ENCODE peak calls at places on chromosomes 5 and 9, in seven cellular contexts. One of them, this sample, is unnamed.

GRCh38 chr9:35905912-35906679 is at the start of gene HRCT1:
- DNase-seq in K562: no peak
- DNase-seq in mesendoderm: no peak
- DNase-seq in coronary artery: peak; percentile 94
- DNase-seq in thoracic aorta: peak; percentile 81
- DNase-seq in A549: peak; percentile 91
- DNase-seq in bronchial epithelial cell: peak; percentile 94
- DNase-seq in this sample: peak; percentile 97

GRCh38 chr9:68705636-68706578 is 867 bp downstream of the PIP5K1B start:
- DNase-seq in K562: peak; percentile 51
- DNase-seq in mesendoderm: peak; percentile 52
- DNase-seq in coronary artery: no peak
- DNase-seq in thoracic aorta: no peak
- DNase-seq in A549: no peak
- DNase-seq in bronchial epithelial cell: no peak
- DNase-seq in this sample: no peak

GRCh38 chr5:131264453-131265200 is 774 bp downstream of the CDC42SE2 start:
- DNase-seq in K562: peak; percentile 38
- DNase-seq in mesendoderm: peak; percentile 75
- DNase-seq in coronary artery: peak; percentile 74
- DNase-seq in thoracic aorta: no peak
- DNase-seq in A549: peak; percentile 47
- DNase-seq in bronchial epithelial cell: peak; percentile 36
- DNase-seq in this sample: peak; percentile 87

GRCh38 chr9:15282567-15282966 is 24.4 kb downstream of the TTC39B start:
- DNase-seq in K562: no peak
- DNase-seq in mesendoderm: no peak
- DNase-seq in coronary artery: no peak
- DNase-seq in thoracic aorta: no peak
- DNase-seq in A549: no peak
- DNase-seq in bronchial epithelial cell: no peak
- DNase-seq in this sample: no peak

GRCh38 chr5:123708074-123708806 is 196.3 kb downstream of the CSNK1G3 start:
- DNase-seq in K562: no peak
- DNase-seq in mesendoderm: no peak
- DNase-seq in coronary artery: no peak
- DNase-seq in thoracic aorta: no peak
- DNase-seq in A549: peak; percentile 20
- DNase-seq in bronchial epithelial cell: peak; percentile 39
- DNase-seq in this sample: no peak

GRCh38 chr9:18351216-18351615 is 122.7 kb upstream of the ADAMTSL1 start:
- DNase-seq in K562: no peak
- DNase-seq in mesendoderm: no peak
- DNase-seq in coronary artery: no peak
- DNase-seq in thoracic aorta: no peak
- DNase-seq in A549: no peak
- DNase-seq in bronchial epithelial cell: no peak
- DNase-seq in this sample: no peak

GRCh38 chr9:78921341-78921740 is 624.4 kb downstream of the PSAT1 start:
- DNase-seq in K562: no peak
- DNase-seq in mesendoderm: no peak
- DNase-seq in coronary artery: no peak
- DNase-seq in thoracic aorta: no peak
- DNase-seq in A549: peak; percentile 21
- DNase-seq in bronchial epithelial cell: no peak
- DNase-seq in this sample: no peak

GRCh38 chr5:176878906-176879662 is 20.1 kb downstream of the HK3 start:
- DNase-seq in K562: no peak
- DNase-seq in mesendoderm: no peak
- DNase-seq in coronary artery: no peak
- DNase-seq in thoracic aorta: no peak
- DNase-seq in A549: no peak
- DNase-seq in bronchial epithelial cell: no peak
- DNase-seq in this sample: no peak

GRCh38 chr5:159448-160172 is 31.7 kb upstream of the LRRC14B start:
- DNase-seq in K562: no peak
- DNase-seq in mesendoderm: no peak
- DNase-seq in coronary artery: peak; percentile 29
- DNase-seq in thoracic aorta: no peak
- DNase-seq in A549: no peak
- DNase-seq in bronchial epithelial cell: no peak
- DNase-seq in this sample: peak; percentile 64

GRCh38 chr5:160260881-160261815 is 31.8 kb downstream of the FABP6 start:
- DNase-seq in K562: peak; percentile 97
- DNase-seq in mesendoderm: peak; percentile 76
- DNase-seq in coronary artery: no peak
- DNase-seq in thoracic aorta: no peak
- DNase-seq in A549: peak; percentile 34
- DNase-seq in bronchial epithelial cell: peak; percentile 72
- DNase-seq in this sample: no peak
- H3K4me3 ChIP-seq in K562: no peak overlapping the region
- H3K4me3 ChIP-seq in mesendoderm: no peak overlapping the region
- H3K4me3 ChIP-seq in coronary artery: no peak overlapping the region
- H3K4me3 ChIP-seq in thoracic aorta: no peak overlapping the region
- H3K4me3 ChIP-seq in A549: no peak overlapping the region
- H3K4me3 ChIP-seq in bronchial epithelial cell: no peak overlapping the region
- H3K4me3 ChIP-seq in this sample: no peak overlapping the region

GRCh38 chr5:142192799-142193428 is 84.3 kb downstream of the NDFIP1 start:
- DNase-seq in K562: no peak
- DNase-seq in mesendoderm: no peak
- DNase-seq in coronary artery: peak; percentile 94
- DNase-seq in thoracic aorta: peak; percentile 56
- DNase-seq in A549: no peak
- DNase-seq in bronchial epithelial cell: no peak
- DNase-seq in this sample: no peak
- H3K4me3 ChIP-seq in K562: no peak overlapping the region
- H3K4me3 ChIP-seq in mesendoderm: no peak overlapping the region
- H3K4me3 ChIP-seq in coronary artery: peak overlapping the region; percentile 52
- H3K4me3 ChIP-seq in thoracic aorta: peak overlapping the region; percentile 42
- H3K4me3 ChIP-seq in A549: no peak overlapping the region
- H3K4me3 ChIP-seq in bronchial epithelial cell: no peak overlapping the region
- H3K4me3 ChIP-seq in this sample: no peak overlapping the region

DNA sequence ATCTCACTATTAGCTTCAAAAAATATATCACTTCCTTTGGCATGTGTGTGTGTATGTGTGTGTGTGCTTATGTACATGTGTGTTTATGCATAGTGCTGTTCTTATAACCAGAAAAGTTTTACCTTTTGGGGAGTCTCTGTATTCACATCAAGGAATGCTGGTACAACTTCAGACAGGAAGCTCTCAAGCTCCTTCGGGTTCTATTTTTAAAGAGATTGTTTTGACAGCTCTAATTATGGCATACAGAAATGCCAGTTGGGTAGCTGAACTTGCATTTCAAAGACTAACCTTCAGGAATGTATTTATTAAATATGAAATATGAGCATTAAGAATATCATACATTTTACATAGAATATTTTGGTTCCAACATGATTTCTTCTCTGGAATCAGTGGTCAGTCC is 163.1 kb downstream of the DTWD2 start:
- DNase-seq in K562: no peak
- DNase-seq in mesendoderm: no peak
- DNase-seq in coronary artery: no peak
- DNase-seq in thoracic aorta: no peak
- DNase-seq in A549: no peak
- DNase-seq in bronchial epithelial cell: no peak
- DNase-seq in this sample: no peak
- H3K4me3 ChIP-seq in K562: no peak overlapping the region
- H3K4me3 ChIP-seq in mesendoderm: no peak overlapping the region
- H3K4me3 ChIP-seq in coronary artery: no peak overlapping the region
- H3K4me3 ChIP-seq in thoracic aorta: no peak overlapping the region
- H3K4me3 ChIP-seq in A549: no peak overlapping the region
- H3K4me3 ChIP-seq in bronchial epithelial cell: no peak overlapping the region
- H3K4me3 ChIP-seq in this sample: no peak overlapping the region

DNA sequence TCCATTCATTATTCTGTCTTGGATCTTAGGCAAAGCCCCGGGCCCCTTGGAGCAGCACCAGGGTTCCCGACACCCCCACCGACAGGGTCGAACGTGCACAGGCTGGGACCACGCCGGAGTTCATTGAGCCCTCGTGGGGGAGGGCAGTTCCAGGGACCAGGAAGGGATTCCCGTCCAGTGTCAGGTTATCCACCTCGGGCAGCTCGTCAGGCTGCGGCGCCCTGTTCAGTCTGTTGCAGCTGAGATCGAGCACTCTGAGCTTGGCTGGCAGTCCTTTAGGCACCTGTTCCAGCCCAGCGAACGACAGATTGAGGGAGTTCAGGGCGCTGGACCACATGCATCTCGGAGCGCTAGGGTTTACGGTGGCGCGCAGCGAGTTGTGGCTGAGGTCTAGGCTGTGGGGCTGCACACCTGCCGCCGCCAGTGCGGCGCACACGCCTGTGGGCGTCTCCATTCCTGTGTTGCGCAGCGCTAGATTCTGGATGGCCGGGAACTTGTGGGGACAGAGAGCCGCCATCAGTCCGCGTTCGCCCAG is 1.1 kb downstream of the CD14 start:
- DNase-seq in K562: no peak
- DNase-seq in mesendoderm: no peak
- DNase-seq in coronary artery: no peak
- DNase-seq in thoracic aorta: no peak
- DNase-seq in A549: no peak
- DNase-seq in bronchial epithelial cell: no peak
- DNase-seq in this sample: no peak
- H3K4me3 ChIP-seq in K562: no peak overlapping the region
- H3K4me3 ChIP-seq in mesendoderm: no peak overlapping the region
- H3K4me3 ChIP-seq in coronary artery: peak overlapping the region; percentile 74
- H3K4me3 ChIP-seq in thoracic aorta: peak overlapping the region; percentile 76
- H3K4me3 ChIP-seq in A549: no peak overlapping the region
- H3K4me3 ChIP-seq in bronchial epithelial cell: peak overlapping the region; percentile 23
- H3K4me3 ChIP-seq in this sample: peak overlapping the region; percentile 23

GRCh38 chr5:135489466-135490244 is 37.5 kb upstream of the TIFAB start:
- DNase-seq in K562: no peak
- DNase-seq in mesendoderm: no peak
- DNase-seq in coronary artery: no peak
- DNase-seq in thoracic aorta: no peak
- DNase-seq in A549: no peak
- DNase-seq in bronchial epithelial cell: no peak
- DNase-seq in this sample: no peak
- H3K4me3 ChIP-seq in K562: no peak overlapping the region
- H3K4me3 ChIP-seq in mesendoderm: no peak overlapping the region
- H3K4me3 ChIP-seq in coronary artery: peak overlapping the region; percentile 63
- H3K4me3 ChIP-seq in thoracic aorta: peak overlapping the region; percentile 78
- H3K4me3 ChIP-seq in A549: no peak overlapping the region
- H3K4me3 ChIP-seq in bronchial epithelial cell: no peak overlapping the region
- H3K4me3 ChIP-seq in this sample: no peak overlapping the region

GRCh38 chr9:107283621-107284616 is 840 bp downstream of the RAD23B start:
- DNase-seq in K562: peak; percentile 78
- DNase-seq in mesendoderm: peak; percentile 96
- DNase-seq in coronary artery: peak; percentile 83
- DNase-seq in thoracic aorta: peak; percentile 10
- DNase-seq in A549: peak; percentile 84
- DNase-seq in bronchial epithelial cell: peak; percentile 69
- DNase-seq in this sample: peak; percentile 91

GRCh38 chr9:107284636-107285035 is 1.6 kb downstream of the RAD23B start:
- DNase-seq in K562: no peak
- DNase-seq in mesendoderm: no peak
- DNase-seq in coronary artery: no peak
- DNase-seq in thoracic aorta: no peak
- DNase-seq in A549: no peak
- DNase-seq in bronchial epithelial cell: no peak
- DNase-seq in this sample: no peak

GRCh38 chr9:107285292-107285691 is 2.2 kb downstream of the RAD23B start:
- DNase-seq in K562: no peak
- DNase-seq in mesendoderm: no peak
- DNase-seq in coronary artery: no peak
- DNase-seq in thoracic aorta: no peak
- DNase-seq in A549: no peak
- DNase-seq in bronchial epithelial cell: no peak
- DNase-seq in this sample: no peak

GRCh38 chr9:107288701-107289100 is 5.6 kb downstream of the RAD23B start:
- DNase-seq in K562: no peak
- DNase-seq in mesendoderm: peak; percentile 91
- DNase-seq in coronary artery: no peak
- DNase-seq in thoracic aorta: no peak
- DNase-seq in A549: no peak
- DNase-seq in bronchial epithelial cell: no peak
- DNase-seq in this sample: no peak

GRCh38 chr9:107286057-107286456 is 3.0 kb downstream of the RAD23B start:
- DNase-seq in K562: peak; percentile 27
- DNase-seq in mesendoderm: no peak
- DNase-seq in coronary artery: no peak
- DNase-seq in thoracic aorta: no peak
- DNase-seq in A549: peak; percentile 34
- DNase-seq in bronchial epithelial cell: peak; percentile 79
- DNase-seq in this sample: no peak
- H3K4me3 ChIP-seq in K562: peak overlapping the region; percentile 98
- H3K4me3 ChIP-seq in mesendoderm: no peak overlapping the region
- H3K4me3 ChIP-seq in coronary artery: peak overlapping the region; percentile 92
- H3K4me3 ChIP-seq in thoracic aorta: peak overlapping the region; percentile 90
- H3K4me3 ChIP-seq in A549: peak overlapping the region; percentile 69
- H3K4me3 ChIP-seq in bronchial epithelial cell: no peak overlapping the region
- H3K4me3 ChIP-seq in this sample: no peak overlapping the region

This sample was measured in lower leg skin.